ENCODE peak calls at places on chromosome 13, in seven cellular contexts. L is CD8-positive, alpha-beta T cell; H is HAP-1; R is transverse colon; A is neural progenitor cell; T is esophagus muscularis mucosa; P is cardiac muscle cell. C is an unnamed sample.

GRCh38 chr13:74979703-74980102 is 502.3 kb downstream of the TBC1D4 start:
- DNase-seq in H (no peak), A (no peak), R (no peak), T (no peak), P (no peak), L (no peak), C (no peak)

GRCh38 chr13:45728759-45729158 is 26.6 kb downstream of the CBY2 start:
- DNase-seq in P (peak; percentile 46), T (no peak), L (no peak), R (no peak), A (peak; percentile 66), H (peak; percentile 31), C (peak; percentile 91)

GRCh38 chr13:99501952-99502310 is 659 bp downstream of the TM9SF2 start:
- DNase-seq in P (peak; percentile 39), R (peak; percentile 43), A (no peak), T (no peak), L (no peak), H (peak; percentile 24), C (peak; percentile 23)

GRCh38 chr13:85520445-85520844 is 278.8 kb downstream of the SLITRK6 start:
- DNase-seq in H (no peak), T (no peak), L (no peak), A (no peak), R (no peak), P (no peak), C (no peak)

GRCh38 chr13:72643339-72643989 is 84.0 kb downstream of the MZT1 start:
- DNase-seq in H (peak; percentile 85), T (no peak), L (peak; percentile 18), P (peak; percentile 47), R (peak; percentile 69), A (peak; percentile 35), C (peak; percentile 35)

GRCh38 chr13:89343165-89343564 is 1672.0 kb downstream of the SLITRK5 start:
- DNase-seq in H (no peak), R (no peak), A (no peak), T (no peak), L (no peak), P (no peak), C (no peak)

GRCh38 chr13:89393758-89394157 is 1722.6 kb downstream of the SLITRK5 start:
- DNase-seq in L (no peak), T (no peak), P (no peak), R (no peak), A (no peak), H (no peak), C (no peak)

GRCh38 chr13:74246398-74246975 is 112.3 kb upstream of the KLF12 start:
- DNase-seq in P (no peak), T (no peak), A (no peak), L (no peak), R (no peak), H (no peak), C (no peak)

GRCh38 chr13:78601124-78601885 is 2.0 kb downstream of the POU4F1 start:
- DNase-seq in T (no peak), H (no peak), A (peak; percentile 71), R (no peak), L (no peak), P (no peak), C (no peak)

GRCh38 chr13:102945324-102945815 is 99.5 kb downstream of the ERCC5 start:
- DNase-seq in L (no peak), H (no peak), P (no peak), A (no peak), R (no peak), T (peak; percentile 4), C (no peak)

GRCh38 chr13:87671031-87671823 is at the start of gene SLITRK5:
- DNase-seq in T (peak; percentile 93), P (peak; percentile 83), A (peak; percentile 90), L (peak; percentile 49), R (peak; percentile 69), H (peak; percentile 92), C (peak; percentile 86)

GRCh38 chr13:20019033-20019432 is 60.5 kb downstream of the ZMYM2 start:
- DNase-seq in P (no peak), R (no peak), L (no peak), A (no peak), H (no peak), T (no peak), C (no peak)

GRCh38 chr13:102856603-102857002 is 10.8 kb downstream of the ERCC5 start:
- DNase-seq in R (no peak), P (no peak), T (no peak), L (no peak), H (no peak), A (no peak), C (no peak)

GRCh38 chr13:41284512-41285288 is 21.3 kb upstream of the MTRF1 start:
- DNase-seq in T (no peak), P (no peak), R (no peak), H (no peak), L (no peak), A (no peak), C (no peak)

GRCh38 chr13:40980466-40980865 is 38.6 kb downstream of the ELF1 start:
- DNase-seq in P (no peak), L (no peak), H (no peak), A (no peak), T (no peak), R (no peak), C (no peak)

GRCh38 chr13:84927442-84928169 is 871.6 kb downstream of the SLITRK6 start:
- DNase-seq in R (no peak), T (no peak), P (no peak), H (no peak), A (no peak), L (no peak), C (no peak)

GRCh38 chr13:23347601-23348000 is 85.9 kb downstream of the SACS start:
- DNase-seq in R (no peak), L (no peak), T (no peak), A (no peak), P (no peak), H (no peak), C (no peak)

GRCh38 chr13:51432576-51432975 is 20.3 kb downstream of the INTS6 start:
- DNase-seq in A (no peak), P (no peak), H (no peak), T (no peak), L (no peak), R (no peak), C (no peak)

GRCh38 chr13:40772765-40773473 is 1.9 kb upstream of the MRPS31 start:
- DNase-seq in T (no peak), L (no peak), H (no peak), A (no peak), P (no peak), R (no peak), C (no peak)

GRCh38 chr13:94329277-94329676 is 150.2 kb downstream of the DCT start:
- DNase-seq in P (no peak), H (no peak), T (peak; percentile 53), R (no peak), A (no peak), L (no peak), C (no peak)

GRCh38 chr13:75365724-75366173 is 116.2 kb downstream of the TBC1D4 start:
- DNase-seq in T (no peak), A (no peak), H (no peak), P (no peak), L (no peak), R (no peak), C (peak; percentile 35)

GRCh38 chr13:20359335-20359734 is 127.2 kb upstream of the GJB6 start:
- DNase-seq in R (no peak), L (no peak), T (no peak), P (no peak), H (no peak), A (no peak), C (no peak)

GRCh38 chr13:79936368-79937136 is 404.4 kb downstream of the SPRY2 start:
- DNase-seq in P (no peak), H (no peak), R (no peak), L (no peak), T (no peak), A (no peak), C (peak; percentile 37)

GRCh38 chr13:97261254-97262015 is 39.3 kb downstream of the MBNL2 start:
- DNase-seq in T (no peak), P (no peak), R (no peak), A (no peak), L (no peak), H (no peak), C (no peak)

GRCh38 chr13:78197231-78197630 is 278.6 kb upstream of the EDNRB start:
- DNase-seq in L (no peak), A (no peak), P (no peak), T (no peak), H (no peak), R (no peak), C (no peak)

GRCh38 chr13:43725460-43725859 is 61.3 kb downstream of the ENOX1 start:
- DNase-seq in L (no peak), H (no peak), A (no peak), R (no peak), P (no peak), T (no peak), C (no peak)

GRCh38 chr13:75255159-75255558 is 226.8 kb downstream of the TBC1D4 start:
- DNase-seq in A (no peak), R (no peak), H (no peak), T (no peak), P (no peak), L (no peak), C (no peak)

GRCh38 chr13:94481966-94482365 is 2.5 kb upstream of the DCT start:
- DNase-seq in H (no peak), P (no peak), L (no peak), A (no peak), T (no peak), R (no peak), C (no peak)

GRCh38 chr13:109158383-109158782 is 529.0 kb downstream of the MYO16 start:
- DNase-seq in R (no peak), L (no peak), A (no peak), P (no peak), T (peak; percentile 64), H (no peak), C (peak; percentile 14)

GRCh38 chr13:37132211-37132610 is 26.7 kb upstream of the CSNK1A1L start:
- DNase-seq in L (no peak), R (no peak), H (no peak), P (no peak), T (no peak), A (no peak), C (no peak)
- H3K4me1 ChIP-seq in L (no peaks in the 10 kb centered on the region), R (no peaks in the 10 kb centered on the region), H (no peaks in the 10 kb centered on the region), P (no peaks in the 10 kb centered on the region), T (no peaks in the 10 kb centered on the region), A (no peaks in the 10 kb centered on the region), C (no peaks in the 10 kb centered on the region)

GRCh38 chr13:30877335-30877734 is 28.7 kb upstream of the MEDAG start:
- DNase-seq in H (no peak), R (no peak), A (no peak), T (no peak), P (no peak), L (no peak), C (no peak)
- H3K4me1 ChIP-seq in H (peaks cover 22% of the 10 kb centered on the region), R (peaks cover 17% of the 10 kb centered on the region), A (peaks cover 16% of the 10 kb centered on the region), T (no peaks in the 10 kb centered on the region), P (no peaks in the 10 kb centered on the region), L (no peaks in the 10 kb centered on the region), C (peaks cover 6% of the 10 kb centered on the region)

DNA sequence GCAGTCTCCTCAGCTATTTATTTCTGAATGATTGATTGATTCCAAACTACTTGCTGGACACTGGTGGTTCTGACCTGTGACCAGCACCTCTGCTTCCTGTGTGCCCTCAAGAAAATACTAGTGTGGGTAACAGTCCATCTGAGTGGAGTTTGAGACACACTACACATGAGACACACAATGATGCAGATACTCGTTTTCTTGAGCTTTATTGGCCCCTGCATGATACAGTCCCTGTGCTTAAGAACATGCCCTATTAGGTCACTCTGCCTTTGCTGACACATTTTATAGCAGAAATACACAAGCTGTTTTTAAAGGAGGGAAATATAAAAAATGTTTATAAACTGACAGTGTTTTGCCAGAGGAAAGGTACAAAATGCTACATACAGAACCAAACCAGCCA is 126.9 kb downstream of the STK24 start:
- DNase-seq in L (no peak), P (no peak), H (no peak), A (no peak), R (no peak), T (no peak), C (no peak)
- H3K4me1 ChIP-seq in L (peaks cover 25% of the 10 kb centered on the region), P (peaks cover 10% of the 10 kb centered on the region), H (no peaks in the 10 kb centered on the region), A (peaks cover 20% of the 10 kb centered on the region), R (peaks cover 36% of the 10 kb centered on the region), T (peaks cover 63% of the 10 kb centered on the region), C (peaks cover 5% of the 10 kb centered on the region)

GRCh38 chr13:111177081-111177711 is 62.1 kb downstream of the ARHGEF7 start:
- DNase-seq in R (peak; percentile 53), P (peak; percentile 19), L (peak; percentile 35), A (no peak), H (no peak), T (no peak), C (no peak)
- H3K4me1 ChIP-seq in R (peaks cover 31% of the 10 kb centered on the region), P (peaks cover 14% of the 10 kb centered on the region), L (peaks cover 63% of the 10 kb centered on the region), A (peaks cover 12% of the 10 kb centered on the region), H (no peaks in the 10 kb centered on the region), T (peaks cover 53% of the 10 kb centered on the region), C (no peaks in the 10 kb centered on the region)